ENCODE peak calls at places on chromosomes 16 and 17, in four cellular contexts. V is SK-N-SH, Y is lung, F is adrenal gland. I is an unnamed sample.

GRCh38 chr16:64253114-64253513 is 868.7 kb downstream of the CDH11 start:
- DNase-seq in F (no peak), V (no peak), Y (no peak), I (no peak)

GRCh38 chr17:37054894-37055293 is 106.1 kb downstream of the AATF start:
- DNase-seq in F (no peak), V (no peak), Y (no peak), I (no peak)

GRCh38 chr17:82179412-82179811 is 33.2 kb downstream of the CCDC57 start:
- DNase-seq in V (no peak), F (no peak), Y (no peak), I (no peak)

GRCh38 chr16:67857547-67858233 is 10.2 kb upstream of the CENPT start:
- DNase-seq in F (peak; percentile 95), V (no peak), Y (peak; percentile 90), I (peak; percentile 99)

GRCh38 chr17:76091526-76092285 is 11.9 kb downstream of the EXOC7 start:
- DNase-seq in V (no peak), F (no peak), Y (no peak), I (no peak)

GRCh38 chr16:88638323-88639230 is at the start of gene IL17C:
- DNase-seq in F (no peak), Y (no peak), V (no peak), I (no peak)

GRCh38 chr16:79269211-79269863 is 331.2 kb downstream of the MAF start:
- DNase-seq in V (no peak), F (no peak), Y (no peak), I (no peak)

GRCh38 chr17:29388937-29389336 is 1.2 kb upstream of the TAOK1 start:
- DNase-seq in F (no peak), V (no peak), Y (no peak), I (no peak)

GRCh38 chr16:76164970-76165558 is 112.1 kb upstream of the CNTNAP4 start:
- DNase-seq in F (no peak), Y (no peak), V (no peak), I (no peak)

GRCh38 chr17:69913241-69914015 is 161.6 kb upstream of the KCNJ16 start:
- DNase-seq in V (no peak), Y (no peak), F (peak; percentile 23), I (peak; percentile 40)
- H3K4me3 ChIP-seq in V (no peak overlapping the region), Y (no peak overlapping the region), F (peak overlapping the region; percentile 21), I (peak overlapping the region; percentile 25)

GRCh38 chr16:57482845-57483545 is 3.3 kb downstream of the DOK4 start:
- DNase-seq in V (no peak), Y (no peak), F (peak; percentile 44), I (no peak)

GRCh38 chr16:57484515-57485005 is 1.7 kb downstream of the DOK4 start:
- DNase-seq in F (no peak), Y (no peak), V (no peak), I (no peak)

GRCh38 chr16:57485916-57486857 is at the start of gene DOK4:
- DNase-seq in V (peak; percentile 98), F (peak; percentile 79), Y (peak; percentile 81), I (peak; percentile 60)

GRCh38 chr16:57485091-57485915 is 990 bp downstream of the DOK4 start:
- DNase-seq in Y (no peak), V (no peak), F (no peak), I (peak; percentile 15)

GRCh38 chr16:57483725-57484514 is 2.4 kb downstream of the DOK4 start:
- DNase-seq in V (peak; percentile 78), Y (no peak), F (no peak), I (no peak)
- H3K4me3 ChIP-seq in V (peak overlapping the region; percentile 83), Y (no peak overlapping the region), F (no peak overlapping the region), I (no peak overlapping the region)

GRCh38 chr16:52548261-52549010 is 1.5 kb upstream of the TOX3 start:
- DNase-seq in V (no peak), F (no peak), Y (no peak), I (no peak)
- H3K4me3 ChIP-seq in V (no peak overlapping the region), F (no peak overlapping the region), Y (no peak overlapping the region), I (no peak overlapping the region)

GRCh38 chr16:66604376-66605176 is at the start of gene CMTM3:
- DNase-seq in V (peak; percentile 98), F (peak; percentile 40), Y (peak; percentile 58), I (peak; percentile 49)
- H3K4me3 ChIP-seq in V (peak within 1 kb of the TSS; percentile 67), F (peak within 1 kb of the TSS; percentile 68), Y (peak within 1 kb of the TSS; percentile 64), I (peak within 1 kb of the TSS; percentile 75)

GRCh38 chr17:39617100-39617445 is 9.4 kb upstream of the NEUROD2 start:
- DNase-seq in Y (no peak), F (no peak), V (no peak), I (no peak)
- H3K4me3 ChIP-seq in Y (no peak overlapping the region), F (no peak overlapping the region), V (no peak overlapping the region), I (no peak overlapping the region)

DNA sequence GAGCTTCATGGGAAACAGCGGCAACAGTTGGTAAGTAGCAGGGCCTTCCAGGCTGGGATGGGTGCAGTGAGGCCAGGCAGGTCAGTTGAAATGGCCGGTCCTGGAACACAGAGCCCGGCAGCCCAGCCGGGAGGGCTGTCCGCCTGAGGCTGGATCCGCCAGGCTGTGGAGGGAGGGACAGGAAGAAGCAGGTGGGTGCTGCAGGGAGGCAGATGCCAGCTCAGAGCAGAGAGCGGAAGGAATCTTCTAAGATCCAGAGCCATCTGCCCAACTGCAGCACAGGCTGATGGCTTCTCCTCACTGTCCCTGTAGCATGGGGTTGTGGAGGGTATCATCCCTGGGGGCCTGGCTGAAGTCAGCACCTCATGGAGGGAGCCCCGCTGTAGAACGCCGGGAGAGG is 609 bp downstream of the RNF112 start:
- DNase-seq in Y (no peak), V (peak; percentile 73), F (no peak), I (no peak)
- H3K4me3 ChIP-seq in Y (no peak overlapping the region), V (peak overlapping the region; percentile 50), F (no peak overlapping the region), I (peak overlapping the region; percentile 9)

GRCh38 chr17:57899822-57900221 is 50.0 kb upstream of the MRPS23 start:
- DNase-seq in V (no peak), Y (peak; percentile 69), F (peak; percentile 59), I (no peak)

GRCh38 chr17:57902800-57903759 is 52.1 kb downstream of the CUEDC1 start:
- DNase-seq in F (peak; percentile 90), Y (peak; percentile 94), V (no peak), I (peak; percentile 91)

GRCh38 chr17:57902117-57902799 is 52.4 kb upstream of the MRPS23 start:
- DNase-seq in V (no peak), F (no peak), Y (no peak), I (no peak)

GRCh38 chr17:57899391-57899790 is 49.5 kb upstream of the MRPS23 start:
- DNase-seq in V (no peak), F (no peak), Y (no peak), I (peak; percentile 51)

DNA sequence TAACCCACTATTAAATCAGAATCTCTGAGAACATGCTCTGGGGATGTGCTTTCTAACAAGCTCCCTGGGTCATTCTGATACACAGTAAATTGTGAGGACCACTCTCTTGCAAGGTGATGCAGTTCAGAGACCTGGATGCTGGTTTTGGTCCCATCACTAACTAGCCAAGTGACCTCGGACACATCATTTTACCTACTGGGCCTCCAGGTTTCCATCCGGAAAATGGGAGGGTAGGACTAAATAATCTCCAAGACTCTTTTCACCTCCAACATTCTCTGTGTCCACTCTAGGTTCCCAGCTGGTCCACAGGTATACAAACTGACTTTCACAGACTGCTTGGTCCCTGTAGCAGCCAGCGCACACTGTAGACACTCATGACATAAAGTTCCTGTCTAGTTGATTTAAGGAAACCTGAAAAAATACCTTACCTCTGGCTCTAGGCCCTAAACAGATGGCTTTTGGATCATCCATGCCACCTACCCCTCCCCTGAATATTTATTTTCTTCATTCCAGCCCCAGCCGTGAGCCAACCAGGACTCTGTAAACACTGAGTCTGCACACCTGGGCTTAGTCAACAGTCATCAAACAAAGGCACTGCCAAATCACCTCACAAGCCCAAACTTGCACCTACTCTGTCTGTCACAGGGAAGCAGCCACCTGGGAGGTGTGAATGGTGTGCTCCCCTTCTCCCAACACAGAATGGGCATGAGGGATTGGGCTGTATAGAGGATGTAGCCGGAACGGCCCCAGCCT is 51.3 kb upstream of the MRPS23 start:
- DNase-seq in V (no peak), Y (peak; percentile 72), F (no peak), I (no peak)
- H3K4me3 ChIP-seq in V (no peak overlapping the region), Y (no peak overlapping the region), F (no peak overlapping the region), I (no peak overlapping the region)

DNA sequence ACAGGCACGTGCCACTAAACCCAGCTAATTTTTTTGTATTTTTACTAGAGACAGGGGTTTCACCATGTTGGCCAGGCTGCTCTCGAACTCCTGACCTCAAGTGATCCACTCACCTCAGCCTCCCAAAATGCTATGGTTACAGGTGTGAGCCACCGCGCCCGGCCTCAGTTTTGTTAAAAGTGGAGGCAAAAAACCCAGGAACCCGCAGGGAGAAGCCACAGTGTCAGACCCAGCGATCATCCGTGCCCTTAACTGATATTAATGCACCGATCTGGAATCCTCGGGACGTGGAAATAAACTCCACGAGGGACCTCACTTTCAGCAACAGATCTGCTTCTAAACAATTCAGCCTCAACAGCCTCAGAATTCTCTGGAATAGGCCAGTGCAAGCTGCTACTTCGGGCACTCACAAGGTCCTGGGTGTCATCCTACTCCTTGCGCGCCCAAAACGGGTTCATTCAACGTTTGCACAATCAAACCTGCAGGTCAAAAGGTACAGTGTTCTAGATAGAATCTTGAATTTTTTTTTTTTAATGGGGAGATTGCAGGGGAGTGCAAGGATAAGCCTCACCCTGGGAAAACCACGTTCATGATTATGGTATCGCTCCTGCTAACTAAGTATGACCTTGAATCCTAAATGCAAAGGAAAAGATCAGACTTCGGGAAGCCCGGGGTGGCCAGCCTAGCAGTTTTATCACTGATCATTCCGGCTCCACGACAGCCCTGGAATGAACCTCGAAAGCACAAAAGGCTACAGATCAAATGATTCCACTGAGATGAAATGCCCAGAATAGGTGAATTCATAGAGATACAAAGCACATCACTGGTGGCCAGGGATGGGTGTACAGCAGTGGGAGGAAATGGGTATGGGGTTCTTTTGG is 22.4 kb downstream of the LITAF start:
- DNase-seq in V (no peak), F (no peak), Y (no peak), I (no peak)
- H3K4me3 ChIP-seq in V (no peak overlapping the region), F (no peak overlapping the region), Y (no peak overlapping the region), I (no peak overlapping the region)

GRCh38 chr17:27332052-27332403 is 38.1 kb downstream of the WSB1 start:
- DNase-seq in V (no peak), Y (no peak), F (no peak), I (no peak)
- H3K4me3 ChIP-seq in V (no peak overlapping the region), Y (no peak overlapping the region), F (peak overlapping the region; percentile 51), I (no peak overlapping the region)

DNA sequence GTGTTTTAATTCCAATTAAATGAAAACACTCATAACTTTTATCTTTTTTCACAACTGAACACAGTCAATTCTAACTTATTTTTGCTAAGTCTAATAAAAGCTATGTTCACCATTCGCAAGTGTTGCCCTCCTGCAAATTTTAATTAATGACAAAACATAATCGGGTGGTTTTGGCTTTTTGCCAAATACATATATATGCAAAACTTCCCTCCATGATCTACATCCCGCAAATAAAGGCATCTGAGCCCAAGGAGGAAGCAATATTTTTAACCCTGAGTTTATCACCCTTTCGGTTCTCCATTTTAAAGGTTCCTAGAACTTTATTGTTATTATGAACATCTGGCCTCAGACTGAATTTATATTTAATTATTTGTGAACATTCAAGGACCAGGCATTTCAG is 507.9 kb downstream of the CDH13 start:
- DNase-seq in Y (no peak), V (no peak), F (no peak), I (no peak)
- H3K4me3 ChIP-seq in Y (no peak overlapping the region), V (no peak overlapping the region), F (no peak overlapping the region), I (no peak overlapping the region)

I was measured in AG10803.